ENCODE peak calls at places on chromosomes 6 and 20, in five cellular contexts. N is HuH-7.5; M is DMS153; H is activated CD4-positive, alpha-beta memory T cell treated with anti-CD3 and anti-CD28 coated beads, Interleukin-2, amount 10 ng/mL, durations not matched to agents 7 days and 5 days; I is activated T-cell treated with anti-CD3 and anti-CD28 coated beads for 1 hour. F is an unnamed sample.

GRCh38 chr6:71499667-71500066 is 211.1 kb downstream of the OGFRL1 start:
- DNase-seq in I (no peak), M (no peak), H (no peak), N (no peak), F (no peak)

GRCh38 chr6:151448623-151449022 is 3.3 kb downstream of the RMND1 start:
- DNase-seq in I (no peak), N (no peak), M (no peak), H (no peak), F (no peak)

GRCh38 chr6:70693887-70694286 is 26.2 kb downstream of the SMAP1 start:
- DNase-seq in H (no peak), N (no peak), M (no peak), I (no peak), F (no peak)

GRCh38 chr20:2109425-2110210 is 8.0 kb downstream of the STK35 start:
- DNase-seq in N (no peak), H (no peak), M (no peak), I (no peak), F (peak; percentile 80)

GRCh38 chr6:148677594-148678476 is 69.0 kb upstream of the UST start:
- DNase-seq in N (no peak), H (no peak), M (no peak), I (no peak), F (no peak)

GRCh38 chr6:169398342-169399105 is 144.9 kb upstream of the THBS2 start:
- DNase-seq in N (no peak), M (no peak), I (no peak), H (no peak), F (no peak)

GRCh38 chr6:21022343-21023107 is 488.3 kb downstream of the CDKAL1 start:
- DNase-seq in N (no peak), I (no peak), H (no peak), M (peak; percentile 99), F (peak; percentile 80)

GRCh38 chr6:151425561-151425960 is 26.4 kb downstream of the RMND1 start:
- DNase-seq in M (no peak), I (no peak), H (no peak), N (no peak), F (no peak)

GRCh38 chr20:542777-543368 is 717 bp downstream of the CSNK2A1 start:
- DNase-seq in M (no peak), I (peak; percentile 2), N (no peak), H (peak; percentile 28), F (peak; percentile 84)

GRCh38 chr20:53736757-53737403 is 143.2 kb upstream of the ZNF217 start:
- DNase-seq in N (no peak), M (no peak), H (no peak), I (no peak), F (no peak)

GRCh38 chr20:11952621-11953020 is 34.9 kb downstream of the BTBD3 start:
- DNase-seq in H (no peak), N (no peak), M (no peak), I (no peak), F (no peak)

GRCh38 chr6:36677753-36678487 is 594 bp upstream of the CDKN1A start:
- DNase-seq in M (no peak), I (no peak), N (no peak), H (no peak), F (no peak)

GRCh38 chr6:68911334-68911733 is 276.3 kb downstream of the ADGRB3 start:
- DNase-seq in N (no peak), H (no peak), I (no peak), M (no peak), F (no peak)

GRCh38 chr20:46246527-46246926 is 61.8 kb downstream of the CDH22 start:
- DNase-seq in N (no peak), I (no peak), H (no peak), M (peak; percentile 90), F (no peak)

GRCh38 chr6:152441892-152442291 is 195.3 kb downstream of the SYNE1 start:
- DNase-seq in H (no peak), I (no peak), M (no peak), N (no peak), F (no peak)

GRCh38 chr6:39189915-39190544 is 39.2 kb downstream of the KCNK5 start:
- DNase-seq in I (no peak), H (no peak), N (peak; percentile 31), M (no peak), F (peak; percentile 76)

F was measured in kidney.